ENCODE peak calls at places on chromosomes 4 and X, in seven cellular contexts. N is H9, R is neuronal stem cell, F is IMR-90, G is mesendoderm, A is mesenchymal stem cell, J is H1. S is an unnamed sample.

GRCh38 chrX:21723097-21723496 is 34.8 kb downstream of the SMPX start:
- DNase-seq in J (no peak), F (peak; percentile 14), A (peak; percentile 2), N (no peak), G (peak; percentile 34), R (no peak), S (no peak)

GRCh38 chrX:71302461-71303213 is 1.1 kb downstream of the ITGB1BP2 start:
- DNase-seq in G (no peak), J (no peak), N (no peak), R (no peak), F (peak; percentile 24), A (no peak), S (no peak)

GRCh38 chrX:107676559-107677378 is 48.5 kb downstream of the PRPS1 start:
- DNase-seq in G (peak; percentile 59), F (peak; percentile 84), N (no peak), J (no peak), A (peak; percentile 99), R (no peak), S (peak; percentile 54)

GRCh38 chr4:44806076-44806475 is 79.7 kb upstream of the GNPDA2 start:
- DNase-seq in G (no peak), A (no peak), N (no peak), F (no peak), R (no peak), J (no peak), S (no peak)

GRCh38 chr4:154086247-154086646 is 297.4 kb upstream of the SFRP2 start:
- DNase-seq in A (peak; percentile 79), N (no peak), F (no peak), R (no peak), J (no peak), G (peak; percentile 10), S (no peak)

GRCh38 chrX:119156241-119156640 is 28.6 kb upstream of the KIAA1210 start:
- DNase-seq in F (no peak), G (no peak), J (no peak), N (no peak), R (no peak), A (no peak), S (no peak)

GRCh38 chrX:118824173-118824782 is 654 bp downstream of the ZCCHC12 start:
- DNase-seq in A (no peak), G (peak; percentile 32), N (peak; percentile 35), J (peak; percentile 50), R (no peak), F (no peak), S (no peak)

GRCh38 chrX:136193771-136194170 is 46.4 kb downstream of the FHL1 start:
- DNase-seq in G (no peak), N (no peak), J (no peak), F (no peak), R (no peak), A (no peak), S (peak; percentile 71)

GRCh38 chrX:107715331-107716044 is 60.1 kb downstream of the TSC22D3 start:
- DNase-seq in G (no peak), F (peak; percentile 23), R (no peak), A (peak; percentile 12), J (no peak), N (no peak), S (no peak)

GRCh38 chrX:1453390-1453783 is 678 bp upstream of the ASMTL start:
- DNase-seq in A (no peak), J (no peak), R (no peak), N (no peak), F (no peak), G (no peak), S (no peak)

GRCh38 chrX:2423293-2423692 is 77.5 kb downstream of the DHRSX start:
- DNase-seq in N (no peak), A (peak; percentile 36), G (no peak), J (no peak), R (no peak), F (peak; percentile 51), S (no peak)

GRCh38 chr4:144594471-144594986 is 51.4 kb upstream of the HHIP start:
- DNase-seq in R (no peak), A (no peak), N (no peak), F (peak; percentile 25), G (no peak), J (no peak), S (no peak)

GRCh38 chr4:1588306-1588705 is 95.8 kb downstream of the FAM53A start:
- DNase-seq in A (no peak), G (no peak), R (no peak), N (no peak), J (no peak), F (no peak), S (no peak)

GRCh38 chr4:128661529-128661928 is 148.0 kb upstream of the JADE1 start:
- DNase-seq in R (no peak), F (no peak), A (no peak), N (no peak), J (no peak), G (peak; percentile 76), S (no peak)

GRCh38 chrX:48676893-48677270 is 6.7 kb upstream of the WAS start:
- DNase-seq in J (no peak), N (peak; percentile 30), G (peak; percentile 24), A (no peak), R (no peak), F (no peak), S (no peak)

GRCh38 chr4:84897516-84897915 is 69.0 kb downstream of the WDFY3 start:
- DNase-seq in F (no peak), N (no peak), J (no peak), A (no peak), G (no peak), R (no peak), S (no peak)

GRCh38 chr4:127656047-127656680 is 23.4 kb downstream of the INTU start:
- DNase-seq in N (no peak), F (no peak), J (no peak), G (no peak), A (no peak), R (no peak), S (no peak)

GRCh38 chr4:56252561-56253152 is 134.6 kb downstream of the AASDH start:
- DNase-seq in R (no peak), A (no peak), G (no peak), N (no peak), F (no peak), J (no peak), S (no peak)

GRCh38 chr4:168097161-168097560 is 4.8 kb downstream of the ANXA10 start:
- DNase-seq in J (no peak), F (no peak), N (no peak), G (no peak), A (no peak), R (no peak), S (no peak)

GRCh38 chrX:40148439-40149285 is 50.9 kb upstream of the BCOR start:
- DNase-seq in G (peak; percentile 45), R (no peak), J (peak; percentile 45), N (peak; percentile 56), A (peak; percentile 73), F (no peak), S (no peak)

GRCh38 chrX:31445542-31445941 is 373.7 kb upstream of the FTHL17 start:
- DNase-seq in J (no peak), F (no peak), G (no peak), R (no peak), N (no peak), A (no peak), S (no peak)

GRCh38 chr4:108830509-108831244 is 67.8 kb upstream of the ETNPPL start:
- DNase-seq in G (peak; percentile 1), R (no peak), N (no peak), J (no peak), F (peak; percentile 13), A (peak; percentile 46), S (no peak)

GRCh38 chr4:183170894-183171293 is 71.8 kb downstream of the WWC2 start:
- DNase-seq in N (no peak), F (no peak), A (no peak), G (no peak), J (no peak), R (no peak), S (no peak)

GRCh38 chr4:135508006-135508714 is 1306.6 kb upstream of the PABPC4L start:
- DNase-seq in R (no peak), G (peak; percentile 14), J (no peak), F (peak; percentile 86), A (peak; percentile 34), N (no peak), S (no peak)

GRCh38 chr4:60790608-60791007 is 409.5 kb upstream of the ADGRL3 start:
- DNase-seq in R (no peak), G (peak; percentile 10), F (no peak), N (no peak), J (no peak), A (no peak), S (no peak)

GRCh38 chrX:15301924-15302323 is 13.5 kb downstream of the ASB11 start:
- DNase-seq in J (no peak), N (no peak), F (peak; percentile 41), R (no peak), G (peak; percentile 0), A (peak; percentile 46), S (peak; percentile 39)

GRCh38 chr4:103032575-103032974 is 13.1 kb upstream of the SLC9B1 start:
- DNase-seq in G (peak; percentile 91), J (no peak), R (peak; percentile 9), A (peak; percentile 42), N (peak; percentile 77), F (peak; percentile 32), S (peak; percentile 38)

DNA sequence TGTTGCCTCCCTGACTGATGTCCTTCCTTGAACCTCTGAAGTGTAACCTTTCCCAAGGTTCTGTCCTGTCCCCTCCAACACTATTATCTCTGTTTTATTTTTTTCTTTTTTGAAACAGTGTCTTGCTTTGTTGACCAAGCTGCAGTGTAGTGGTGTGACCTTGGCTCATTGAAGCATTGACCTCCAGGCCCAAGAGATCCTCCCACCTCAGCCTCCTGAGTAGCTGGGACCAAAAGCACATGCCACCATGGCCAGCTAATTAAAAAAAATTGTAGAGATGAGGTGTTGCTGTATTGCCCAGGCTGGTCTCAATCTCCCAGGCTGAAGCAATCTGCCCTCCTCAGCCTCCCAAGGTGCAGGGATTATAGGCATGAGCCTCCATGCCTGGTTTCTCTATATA is 59.0 kb downstream of the EDA start:
- DNase-seq in N (no peak), G (no peak), F (no peak), A (no peak), R (no peak), J (no peak), S (no peak)
- H3K23ac ChIP-seq in N (no peak overlapping the region), G (no peak overlapping the region), F (no peak overlapping the region), A (no peak overlapping the region), R (no peak overlapping the region), J (no peak overlapping the region), S (no peak overlapping the region)

GRCh38 chr4:8129136-8129535 is 29.5 kb downstream of the ABLIM2 start:
- DNase-seq in R (no peak), G (no peak), F (no peak), N (no peak), J (no peak), A (no peak), S (no peak)
- H3K23ac ChIP-seq in R (no peak overlapping the region), G (no peak overlapping the region), F (no peak overlapping the region), N (no peak overlapping the region), J (no peak overlapping the region), A (no peak overlapping the region), S (no peak overlapping the region)

DNA sequence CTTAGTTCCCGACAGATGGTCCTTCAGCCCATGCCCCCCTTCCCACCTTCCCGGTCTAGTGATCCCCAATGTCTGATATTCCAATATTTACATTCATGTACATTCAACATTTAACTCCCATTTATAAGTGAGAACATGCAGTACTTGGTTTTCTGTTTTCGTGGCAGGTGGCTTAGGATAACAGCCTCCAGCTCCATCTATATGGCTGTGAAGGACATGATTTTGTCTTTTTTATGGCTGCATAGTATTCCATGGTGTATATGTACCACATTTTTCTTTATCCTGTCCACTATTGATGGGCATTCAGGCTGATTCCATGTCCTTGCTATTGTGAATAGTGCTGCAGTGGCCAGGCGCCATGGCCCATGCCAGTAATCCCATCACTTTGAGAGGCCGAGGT is 13.8 kb downstream of the RBM10 start:
- DNase-seq in A (no peak), G (no peak), J (no peak), F (no peak), N (no peak), R (no peak), S (no peak)
- H3K23ac ChIP-seq in A (no peak overlapping the region), G (no peak overlapping the region), J (no peak overlapping the region), F (no peak overlapping the region), N (no peak overlapping the region), R (no peak overlapping the region), S (no peak overlapping the region)

GRCh38 chr4:101033986-101034385 is 313.3 kb downstream of the PPP3CA start:
- DNase-seq in J (no peak), G (peak; percentile 60), N (peak; percentile 46), F (no peak), A (no peak), R (no peak), S (no peak)
- H3K23ac ChIP-seq in J (no peak overlapping the region), G (no peak overlapping the region), N (no peak overlapping the region), F (no peak overlapping the region), A (no peak overlapping the region), R (no peak overlapping the region), S (peak overlapping the region; percentile 2)